ENCODE peak calls at places on chromosome 15, in six cellular contexts. F, Y, G, C, W and X are unnamed samples.

GRCh38 chr15:74752486-74753395 is 4.1 kb downstream of the CYP1A2 start:
- DNase-seq in Y (no peak), F (no peak), C (no peak), G (no peak), W (peak; percentile 65), X (no peak)

GRCh38 chr15:52783191-52783829 is 6.8 kb downstream of the ONECUT1 start:
- DNase-seq in W (no peak), C (no peak), G (no peak), Y (no peak), F (peak; percentile 81), X (no peak)

GRCh38 chr15:37136666-37137065 is 36.3 kb upstream of the MEIS2 start:
- DNase-seq in W (peak; percentile 29), Y (no peak), F (no peak), C (no peak), G (no peak), X (no peak)

GRCh38 chr15:66846811-66847210 is 144.8 kb downstream of the SMAD6 start:
- DNase-seq in Y (no peak), W (no peak), F (no peak), G (no peak), C (no peak), X (no peak)

GRCh38 chr15:49843725-49844124 is 222.9 kb downstream of the DTWD1 start:
- DNase-seq in G (no peak), F (no peak), Y (no peak), C (no peak), W (peak; percentile 75), X (no peak)

GRCh38 chr15:98715890-98716443 is 67.6 kb downstream of the IGF1R start:
- DNase-seq in C (no peak), Y (no peak), G (no peak), W (no peak), F (no peak), X (no peak)

GRCh38 chr15:90495067-90495466 is 34.7 kb upstream of the CRTC3 start:
- DNase-seq in C (no peak), W (no peak), F (no peak), G (no peak), Y (no peak), X (no peak)

GRCh38 chr15:73142802-73143762 is 90.8 kb downstream of the NEO1 start:
- DNase-seq in Y (no peak), F (no peak), G (no peak), C (no peak), W (no peak), X (no peak)

GRCh38 chr15:30923429-30923828 is 19.7 kb downstream of the FAN1 start:
- DNase-seq in G (no peak), Y (no peak), F (no peak), W (no peak), C (no peak), X (peak; percentile 68)

GRCh38 chr15:87487484-87487883 is 769.1 kb downstream of the NTRK3 start:
- DNase-seq in W (no peak), C (no peak), F (no peak), G (no peak), Y (no peak), X (no peak)

GRCh38 chr15:68558318-68559305 is 20.2 kb upstream of the CORO2B start:
- DNase-seq in C (peak; percentile 17), G (no peak), Y (no peak), F (no peak), W (no peak), X (no peak)

DNA sequence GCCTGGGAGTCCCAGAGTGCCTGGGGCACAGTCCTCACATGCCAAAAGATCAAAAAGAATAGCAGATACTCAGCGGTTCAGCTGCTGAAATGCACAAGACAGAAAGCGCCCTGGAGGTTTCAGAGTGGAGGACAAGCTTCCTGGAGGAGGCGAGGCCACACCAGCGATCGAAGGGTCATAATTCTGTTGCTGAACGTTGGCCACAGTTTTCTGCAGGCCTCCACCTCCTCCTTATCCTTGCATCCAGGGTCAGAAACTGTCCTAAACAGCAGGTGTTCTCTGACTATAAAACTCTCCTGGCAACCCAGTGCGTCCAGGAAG is 220.3 kb upstream of the LINGO1 start:
- DNase-seq in C (no peak), Y (no peak), G (no peak), W (no peak), F (no peak), X (no peak)
- H3K27me3 ChIP-seq in C (peaks cover 4% of the 10 kb centered on the region), Y (peaks cover 14% of the 10 kb centered on the region), G (peaks cover 14% of the 10 kb centered on the region), W (peaks cover 72% of the 10 kb centered on the region), F (no peaks in the 10 kb centered on the region), X (no peaks in the 10 kb centered on the region)

DNA sequence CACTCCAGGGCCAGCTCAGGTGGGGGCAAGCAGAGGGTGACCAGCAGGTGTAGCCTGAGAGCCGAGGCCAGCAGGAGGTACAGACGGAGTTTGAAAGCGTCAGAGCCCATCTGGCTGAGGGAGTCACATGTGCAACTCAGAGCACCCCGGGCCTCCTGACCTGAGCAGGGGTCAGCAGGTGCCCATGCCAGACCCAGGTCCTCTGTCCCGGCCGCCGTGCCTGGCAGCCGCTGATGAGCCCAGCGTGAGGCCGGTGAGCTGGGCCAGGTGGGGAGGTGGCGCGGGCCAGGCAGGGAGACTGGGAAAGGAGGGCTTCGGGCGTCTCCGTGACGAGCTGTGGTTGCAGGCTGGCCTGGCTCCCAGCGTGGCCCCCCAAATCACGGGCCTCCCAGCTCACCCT is 130.9 kb downstream of the CHSY1 start:
- DNase-seq in G (no peak), Y (no peak), F (no peak), C (no peak), W (no peak), X (no peak)
- H3K27ac ChIP-seq in G (no peak overlapping the region), Y (peak overlapping the region; percentile 64), F (peak overlapping the region; percentile 4), C (peak overlapping the region; percentile 78), W (no peak overlapping the region), X (peak overlapping the region; percentile 69)

DNA sequence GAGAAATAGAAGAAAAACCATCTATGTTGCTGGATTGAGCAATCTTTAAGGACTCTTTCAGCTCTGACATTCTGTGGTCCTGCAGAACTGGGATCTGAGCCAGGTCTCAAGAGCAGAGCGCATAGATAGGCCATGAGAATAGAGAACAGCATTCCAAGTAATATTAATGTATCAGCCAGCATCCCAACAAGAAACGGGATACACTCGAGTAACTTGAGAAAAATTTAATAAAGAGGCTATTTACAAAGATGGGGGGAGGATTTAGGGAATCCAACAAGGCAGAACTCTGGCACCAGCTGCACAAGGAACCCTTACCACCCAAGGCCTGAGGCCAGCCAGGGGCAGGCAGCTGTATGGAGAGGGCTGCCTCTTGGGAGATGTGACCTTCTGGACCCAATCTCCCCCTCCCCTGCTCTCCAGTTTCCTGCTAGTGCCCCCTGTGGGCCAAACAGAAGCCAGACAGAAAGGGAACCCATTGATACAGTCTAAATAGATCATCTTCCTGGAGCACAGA is 8.2 kb downstream of the TMOD2 start:
- DNase-seq in Y (no peak), F (peak; percentile 65), G (no peak), C (peak; percentile 48), W (no peak), X (peak; percentile 79)
- TF ChIP-seq CTCF in Y (peak; percentile 26), F (no peak), G (no peak), C (no peak), W (no peak), X (peak; percentile 22)

GRCh38 chr15:20280933-20281463 is 260.6 kb downstream of the GOLGA6L6 start:
- DNase-seq in Y (no peak), C (no peak), W (no peak), F (no peak), G (no peak), X (no peak)
- H3K27me3 ChIP-seq in Y (no peaks in the 10 kb centered on the region), C (no peaks in the 10 kb centered on the region), W (no peaks in the 10 kb centered on the region), F (no peaks in the 10 kb centered on the region), G (no peaks in the 10 kb centered on the region), X (no peaks in the 10 kb centered on the region)

GRCh38 chr15:83764201-83764839 is 110.4 kb downstream of the ADAMTSL3 start:
- DNase-seq in W (no peak), F (no peak), C (no peak), G (no peak), Y (no peak), X (no peak)
- H3K27ac ChIP-seq in W (no peak overlapping the region), F (no peak overlapping the region), C (no peak overlapping the region), G (no peak overlapping the region), Y (peak overlapping the region; percentile 6), X (no peak overlapping the region)